ENCODE peak calls at places on chromosomes 1 and 21, in seven cellular contexts. M, R, G, F, C, Q and A are unnamed samples.

GRCh38 chr1:85464497-85465098 is 361 bp downstream of the DDAH1 start:
- DNase-seq in M (peak), R (peak), G (peak), F (peak), C (no peak), Q (peak), A (peak)

GRCh38 chr1:35568975-35569395 is 4.1 kb upstream of the TFAP2E start:
- DNase-seq in M (no peak), R (peak), G (peak), F (no peak), C (peak), Q (peak), A (no peak)

GRCh38 chr1:191709215-191709614 is 449.0 kb upstream of the RGS18 start:
- DNase-seq in M (no peak), R (no peak), G (no peak), F (no peak), C (no peak), Q (no peak), A (no peak)

GRCh38 chr1:181101581-181102226 is 13.2 kb downstream of the IER5 start:
- DNase-seq in M (no peak), R (peak), G (no peak), F (no peak), C (peak), Q (no peak), A (no peak)

GRCh38 chr1:154944422-154945159 is 8.1 kb upstream of the PMVK start:
- DNase-seq in M (no peak), R (peak), G (no peak), F (no peak), C (no peak), Q (no peak), A (no peak)

GRCh38 chr1:203467550-203467921 is 8.1 kb upstream of the PRELP start:
- DNase-seq in M (peak), R (peak), G (no peak), F (peak), C (no peak), Q (no peak), A (no peak)

GRCh38 chr1:204842369-204842768 is 28.3 kb upstream of the NFASC start:
- DNase-seq in M (no peak), R (no peak), G (no peak), F (no peak), C (no peak), Q (no peak), A (no peak)

GRCh38 chr1:68904472-68904871 is 407.6 kb upstream of the DEPDC1 start:
- DNase-seq in M (no peak), R (peak), G (no peak), F (no peak), C (no peak), Q (peak), A (no peak)

GRCh38 chr1:110207831-110208230 is 2.3 kb upstream of the KCNC4 start:
- DNase-seq in M (no peak), R (peak), G (peak), F (no peak), C (peak), Q (peak), A (peak)

GRCh38 chr21:46515109-46515508 is 56.4 kb downstream of the DIP2A start:
- DNase-seq in M (no peak), R (peak), G (no peak), F (no peak), C (no peak), Q (no peak), A (no peak)

GRCh38 chr1:99726407-99726806 is 40.0 kb downstream of the FRRS1 start:
- DNase-seq in M (no peak), R (no peak), G (no peak), F (no peak), C (no peak), Q (no peak), A (no peak)

GRCh38 chr1:11538886-11539285 is 59.9 kb downstream of the DISP3 start:
- DNase-seq in M (no peak), R (no peak), G (no peak), F (no peak), C (no peak), Q (no peak), A (no peak)

GRCh38 chr1:43997295-43997694 is 5.9 kb downstream of the CCDC24 start:
- DNase-seq in M (no peak), R (no peak), G (no peak), F (no peak), C (no peak), Q (no peak), A (no peak)

GRCh38 chr1:201904579-201904978 is 15.9 kb downstream of the SHISA4 start:
- DNase-seq in M (no peak), R (peak), G (no peak), F (peak), C (no peak), Q (peak), A (no peak)

GRCh38 chr1:162627662-162628296 is 4.5 kb upstream of the DDR2 start:
- DNase-seq in M (no peak), R (peak), G (no peak), F (no peak), C (peak), Q (peak), A (no peak)

GRCh38 chr1:23978825-23979224 is 1.3 kb downstream of the SRSF10 start:
- DNase-seq in M (no peak), R (no peak), G (peak), F (no peak), C (no peak), Q (no peak), A (no peak)

GRCh38 chr1:23980725-23981063 is 567 bp upstream of the SRSF10 start:
- DNase-seq in M (peak), R (no peak), G (peak), F (no peak), C (peak), Q (peak), A (no peak)

GRCh38 chr1:23979387-23980005 is 631 bp downstream of the SRSF10 start:
- DNase-seq in M (no peak), R (no peak), G (no peak), F (no peak), C (no peak), Q (no peak), A (no peak)

GRCh38 chr1:23977854-23978191 is 2.3 kb downstream of the SRSF10 start:
- DNase-seq in M (no peak), R (no peak), G (no peak), F (no peak), C (no peak), Q (no peak), A (no peak)

DNA sequence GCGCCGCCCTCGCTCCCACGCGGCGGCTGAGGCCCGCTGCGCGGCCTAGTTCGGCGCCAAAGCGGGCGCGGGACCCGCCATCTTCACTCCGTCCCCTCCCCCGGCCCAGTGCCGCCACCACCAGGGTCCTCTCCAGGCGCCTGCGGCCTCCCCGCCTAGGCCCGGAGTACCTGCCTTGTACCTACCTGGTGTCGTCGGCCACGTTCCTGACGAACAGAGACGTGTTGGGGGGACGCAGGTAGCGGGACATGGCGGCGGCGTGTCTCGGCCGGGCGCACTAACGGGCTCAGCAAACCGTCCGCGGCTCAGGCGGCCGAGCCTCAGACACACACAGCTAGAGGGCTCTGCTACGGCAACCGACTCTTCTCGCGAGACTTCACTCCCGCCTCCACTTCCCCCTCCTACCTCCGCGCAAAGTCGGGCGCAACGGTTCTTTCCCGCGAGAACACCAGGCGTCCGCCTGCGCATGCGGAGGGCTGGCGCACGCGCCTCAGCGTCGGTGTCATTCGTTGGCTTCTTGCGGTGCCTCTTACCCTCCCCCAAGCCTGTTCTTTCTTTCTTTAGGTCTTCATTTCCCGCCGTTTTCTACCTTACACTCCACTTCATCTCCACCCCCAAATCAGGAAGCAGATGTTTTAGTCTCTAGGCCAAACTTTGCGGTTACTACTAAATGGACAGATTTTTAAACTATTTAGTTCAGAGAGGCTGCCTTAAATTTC is at the start of gene SRSF10:
- DNase-seq in M (peak), R (peak), G (peak), F (peak), C (peak), Q (peak), A (peak)
- TF ChIP-seq CTCF in M (no peak), R (peak), G (peak), F (peak), C (peak), Q (no peak), A (peak)

GRCh38 chr1:228068359-228068758 is 14.1 kb upstream of the ARF1 start:
- DNase-seq in M (no peak), R (no peak), G (no peak), F (no peak), C (no peak), Q (no peak), A (no peak)
- TF ChIP-seq CTCF in M (no peak), R (no peak), G (no peak), F (no peak), C (no peak), Q (no peak), A (no peak)

GRCh38 chr1:4585216-4585615 is 69.2 kb upstream of the AJAP1 start:
- DNase-seq in M (no peak), R (no peak), G (no peak), F (no peak), C (peak), Q (peak), A (no peak)

GRCh38 chr1:4586611-4587010 is 67.8 kb upstream of the AJAP1 start:
- DNase-seq in M (no peak), R (no peak), G (no peak), F (no peak), C (no peak), Q (no peak), A (no peak)

GRCh38 chr1:4585705-4586104 is 68.7 kb upstream of the AJAP1 start:
- DNase-seq in M (no peak), R (no peak), G (no peak), F (no peak), C (no peak), Q (no peak), A (no peak)

GRCh38 chr1:4581807-4582206 is 72.6 kb upstream of the AJAP1 start:
- DNase-seq in M (no peak), R (no peak), G (no peak), F (no peak), C (no peak), Q (no peak), A (no peak)

DNA sequence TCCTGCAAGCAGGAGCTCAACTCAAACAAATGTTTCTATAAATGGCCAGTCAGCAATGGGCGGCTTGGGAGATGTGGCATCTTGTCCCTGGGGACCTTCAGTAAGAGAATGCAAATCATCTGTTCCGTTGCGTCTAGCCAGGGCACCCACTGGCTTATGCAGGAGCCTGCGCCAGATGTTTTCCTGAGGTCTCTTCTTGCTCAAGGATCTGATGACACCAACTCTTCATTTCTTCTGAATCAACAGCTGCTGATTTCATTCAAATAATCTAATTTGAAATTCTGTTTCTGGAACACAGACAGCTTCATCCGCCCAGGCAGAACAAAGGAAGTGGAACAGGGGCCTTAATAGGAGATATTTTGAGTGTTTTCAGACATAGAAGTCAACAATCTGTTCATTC is 69.9 kb upstream of the AJAP1 start:
- DNase-seq in M (no peak), R (no peak), G (no peak), F (no peak), C (no peak), Q (no peak), A (no peak)
- TF ChIP-seq CTCF in M (no peak), R (no peak), G (no peak), F (no peak), C (no peak), Q (no peak), A (no peak)

DNA sequence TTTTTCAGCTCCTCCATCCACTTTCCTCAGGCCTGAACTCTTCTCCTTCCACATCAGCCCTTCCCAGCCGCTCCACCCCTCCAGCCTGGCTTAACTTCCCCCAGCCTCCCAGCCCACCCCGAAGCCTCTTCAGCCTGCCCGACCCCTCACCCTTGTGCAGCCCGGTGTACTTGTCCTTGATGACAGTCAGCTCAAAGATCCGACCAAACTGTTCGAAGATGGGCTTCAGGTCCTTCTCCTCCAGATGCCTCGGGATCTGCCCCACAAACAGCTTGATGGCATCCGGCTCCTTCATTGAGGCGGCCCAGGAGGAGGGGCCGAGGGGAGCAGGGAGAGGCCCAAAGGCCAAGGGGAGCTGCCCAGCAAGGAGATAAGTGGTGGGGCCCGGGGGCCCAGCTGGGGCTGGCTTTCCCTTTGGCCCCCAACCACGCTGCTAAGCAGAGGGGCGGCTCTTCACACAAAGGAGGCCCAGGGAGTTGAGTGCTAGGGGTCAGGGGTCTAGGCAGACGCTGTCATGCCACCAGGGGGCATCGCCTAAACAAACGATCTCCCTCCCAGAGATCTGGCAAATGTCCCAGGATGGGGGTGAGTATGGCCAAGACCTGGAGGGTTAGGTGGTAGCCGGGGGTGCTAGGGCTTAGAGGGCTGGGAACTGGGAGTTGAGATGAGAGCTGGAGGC is 738 bp downstream of the CELF3 start:
- DNase-seq in M (no peak), R (no peak), G (no peak), F (no peak), C (peak), Q (no peak), A (no peak)
- TF ChIP-seq CTCF in M (no peak), R (no peak), G (no peak), F (no peak), C (peak), Q (no peak), A (no peak)

DNA sequence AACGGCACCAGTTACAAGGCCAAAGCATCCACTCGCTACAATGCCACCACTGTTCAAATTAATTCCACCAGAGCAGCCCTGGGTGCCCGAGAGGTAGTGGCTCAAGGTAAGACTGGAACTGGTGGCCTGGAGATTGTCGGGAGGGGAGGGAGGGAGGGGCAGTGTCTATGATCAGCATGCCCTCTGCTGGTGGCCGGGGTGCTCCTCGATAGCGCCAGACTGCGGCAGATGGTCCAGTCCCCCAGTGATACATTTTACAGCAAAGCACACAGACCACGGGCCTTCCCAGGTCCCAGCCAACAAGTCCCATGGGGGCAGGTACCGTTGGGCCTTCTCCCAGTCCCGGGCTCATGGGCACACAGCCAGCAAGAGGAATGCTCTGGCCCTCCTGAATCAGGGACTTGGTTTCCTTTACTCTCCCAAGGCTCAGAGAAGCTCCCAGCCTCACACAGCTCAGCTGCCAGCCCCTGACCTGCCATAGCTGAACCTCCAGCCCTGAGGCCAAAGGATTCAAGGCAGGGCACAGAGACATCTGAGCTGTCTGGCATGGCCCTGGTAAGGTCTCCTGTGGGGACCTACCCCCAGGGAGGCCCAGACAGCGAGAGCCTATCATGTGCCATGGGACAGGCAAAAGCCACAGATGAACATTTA is 15.3 kb downstream of the ACOT7 start:
- DNase-seq in M (no peak), R (no peak), G (no peak), F (no peak), C (no peak), Q (no peak), A (no peak)
- TF ChIP-seq CTCF in M (no peak), R (no peak), G (peak), F (no peak), C (peak), Q (no peak), A (peak)

GRCh38 chr1:15847893-15848142 is 311 bp downstream of the SPEN start:
- DNase-seq in M (no peak), R (no peak), G (no peak), F (no peak), C (no peak), Q (no peak), A (no peak)

GRCh38 chr1:15849775-15850449 is 2.4 kb downstream of the SPEN start:
- DNase-seq in M (peak), R (peak), G (no peak), F (no peak), C (peak), Q (no peak), A (no peak)

GRCh38 chr1:15848929-15849774 is 1.6 kb downstream of the SPEN start:
- DNase-seq in M (peak), R (peak), G (peak), F (peak), C (peak), Q (peak), A (peak)

GRCh38 chr1:15848143-15848928 is 829 bp downstream of the SPEN start:
- DNase-seq in M (peak), R (no peak), G (no peak), F (no peak), C (peak), Q (no peak), A (peak)

GRCh38 chr1:15847100-15847892 is at the start of gene SPEN:
- DNase-seq in M (peak), R (peak), G (peak), F (peak), C (peak), Q (peak), A (peak)
- TF ChIP-seq CTCF in M (no peak), R (peak), G (no peak), F (peak), C (no peak), Q (no peak), A (no peak)

GRCh38 chr1:234188454-234188792 is 184.8 kb upstream of the COA6 start:
- DNase-seq in M (no peak), R (no peak), G (no peak), F (no peak), C (peak), Q (no peak), A (no peak)
- TF ChIP-seq CTCF in M (no peak), R (no peak), G (peak), F (no peak), C (peak), Q (peak), A (no peak)